ENCODE peak calls at places on chromosomes 11 and 22, in seven cellular contexts. C is DMS153; Y is progenitor cell of endocrine pancreas; X is iPS-NIHi11; A is AG10803; M is NCI-H1930; B is stimulated activated CD4-positive, alpha-beta T cell treated with anti-CD3 and anti-CD28 coated beads, Interleukin-15, amount 100 ng/mL, for 24 hours. V is an unnamed sample.

GRCh38 chr11:61914471-61915171 is 2.7 kb downstream of the RAB3IL1 start:
- DNase-seq in C (no peak), Y (no peak), X (no peak), A (no peak), M (no peak), B (no peak), V (no peak)

GRCh38 chr11:8937159-8937558 is 4.4 kb upstream of the C11orf16 start:
- DNase-seq in C (no peak), Y (no peak), X (no peak), A (no peak), M (no peak), B (no peak), V (no peak)

GRCh38 chr22:36339171-36340065 is 48.3 kb downstream of the MYH9 start:
- DNase-seq in C (no peak), Y (no peak), X (no peak), A (peak), M (no peak), B (peak), V (no peak)

GRCh38 chr11:108322666-108323065 is 99.8 kb downstream of the ATM start:
- DNase-seq in C (no peak), Y (no peak), X (no peak), A (peak), M (no peak), B (no peak), V (no peak)

GRCh38 chr22:46767249-46767985 is 5.0 kb downstream of the TBC1D22A start:
- DNase-seq in C (no peak), Y (no peak), X (no peak), A (no peak), M (no peak), B (no peak), V (no peak)

GRCh38 chr22:20237480-20238440 is 30.4 kb downstream of the RTN4R start:
- DNase-seq in C (no peak), Y (no peak), X (no peak), A (no peak), M (no peak), B (no peak), V (no peak)

GRCh38 chr11:44694443-44694842 is 32.3 kb upstream of the TSPAN18 start:
- DNase-seq in C (no peak), Y (no peak), X (no peak), A (no peak), M (no peak), B (no peak), V (no peak)

GRCh38 chr11:6927030-6927617 is 898 bp downstream of the ZNF215 start:
- DNase-seq in C (no peak), Y (no peak), X (no peak), A (no peak), M (no peak), B (no peak), V (peak)

GRCh38 chr11:3840870-3841425 is at the start of gene RHOG:
- DNase-seq in C (no peak), Y (peak), X (peak), A (peak), M (peak), B (peak), V (peak)

GRCh38 chr22:29478326-29479276 is 1.4 kb upstream of the NEFH start:
- DNase-seq in C (no peak), Y (no peak), X (peak), A (no peak), M (no peak), B (peak), V (no peak)

GRCh38 chr11:61080526-61080925 is 21.8 kb upstream of the CD5 start:
- DNase-seq in C (no peak), Y (no peak), X (no peak), A (no peak), M (no peak), B (no peak), V (no peak)

GRCh38 chr11:18748766-18749375 is 22.9 kb upstream of the IGSF22 start:
- DNase-seq in C (no peak), Y (no peak), X (no peak), A (no peak), M (no peak), B (no peak), V (no peak)

GRCh38 chr22:25368271-25368670 is 148.8 kb downstream of the CRYBB2 start:
- DNase-seq in C (no peak), Y (no peak), X (peak), A (peak), M (no peak), B (no peak), V (no peak)

GRCh38 chr22:27420186-27420816 is 381.3 kb downstream of the MN1 start:
- DNase-seq in C (no peak), Y (no peak), X (no peak), A (peak), M (no peak), B (no peak), V (no peak)

GRCh38 chr11:46332568-46333128 is 14.6 kb upstream of the DGKZ start:
- DNase-seq in C (no peak), Y (no peak), X (peak), A (no peak), M (no peak), B (peak), V (no peak)

V was measured in NCI-H748 treated with DMSO at 0.1 percent for 48 hours.